ENCODE peak calls at places on chromosomes 16 and 17, in four cellular contexts. M is K562, E is GM12878, L is HepG2. I is an unnamed sample.

GRCh38 chr17:64773836-64774761 is 112.0 kb upstream of the SMURF2 start:
- DNase-seq in M (peak), L (peak), E (no peak), I (peak)

GRCh38 chr17:68697850-68698313 is 96.7 kb upstream of the FAM20A start:
- DNase-seq in L (peak), E (no peak), M (no peak), I (no peak)

GRCh38 chr17:29720471-29720990 is 97.8 kb upstream of the CORO6 start:
- DNase-seq in L (no peak), E (no peak), M (no peak), I (no peak)

GRCh38 chr17:73746314-73747073 is 102.2 kb upstream of the SDK2 start:
- DNase-seq in E (no peak), L (no peak), M (no peak), I (no peak)

GRCh38 chr16:69762843-69763556 is 868 bp downstream of the WWP2 start:
- DNase-seq in M (peak), E (no peak), L (peak), I (no peak)

GRCh38 chr17:58079300-58080033 is 3.8 kb upstream of the DYNLL2 start:
- DNase-seq in M (no peak), L (no peak), E (no peak), I (no peak)

GRCh38 chr16:4369006-4369766 is 2.5 kb upstream of the VASN start:
- DNase-seq in M (no peak), E (no peak), L (no peak), I (no peak)

GRCh38 chr16:3045758-3046505 is 429 bp upstream of the MMP25 start:
- DNase-seq in L (no peak), E (no peak), M (no peak), I (peak)

GRCh38 chr17:56499799-56500388 is 93.6 kb upstream of the NOG start:
- DNase-seq in L (peak), E (no peak), M (peak), I (peak)

GRCh38 chr16:49811630-49812334 is 44.1 kb downstream of the ZNF423 start:
- DNase-seq in L (no peak), M (no peak), E (no peak), I (no peak)

GRCh38 chr17:19533718-19534561 is at the start of gene SLC47A1:
- DNase-seq in E (no peak), M (no peak), L (peak), I (peak)

GRCh38 chr16:30979170-30980067 is 5.6 kb upstream of the HSD3B7 start:
- DNase-seq in L (no peak), M (no peak), E (no peak), I (no peak)

GRCh38 chr17:40864661-40865380 is 2.2 kb downstream of the KRT12 start:
- DNase-seq in M (no peak), L (peak), E (no peak), I (no peak)

GRCh38 chr16:70660672-70661350 is 14.5 kb downstream of the IL34 start:
- DNase-seq in L (no peak), M (no peak), E (no peak), I (no peak)

GRCh38 chr17:82487898-82488297 is 29.4 kb downstream of the NARF start:
- DNase-seq in L (no peak), M (no peak), E (no peak), I (no peak)

GRCh38 chr17:41786227-41787020 is at the start of gene JUP:
- DNase-seq in E (peak), L (peak), M (peak), I (peak)

DNA sequence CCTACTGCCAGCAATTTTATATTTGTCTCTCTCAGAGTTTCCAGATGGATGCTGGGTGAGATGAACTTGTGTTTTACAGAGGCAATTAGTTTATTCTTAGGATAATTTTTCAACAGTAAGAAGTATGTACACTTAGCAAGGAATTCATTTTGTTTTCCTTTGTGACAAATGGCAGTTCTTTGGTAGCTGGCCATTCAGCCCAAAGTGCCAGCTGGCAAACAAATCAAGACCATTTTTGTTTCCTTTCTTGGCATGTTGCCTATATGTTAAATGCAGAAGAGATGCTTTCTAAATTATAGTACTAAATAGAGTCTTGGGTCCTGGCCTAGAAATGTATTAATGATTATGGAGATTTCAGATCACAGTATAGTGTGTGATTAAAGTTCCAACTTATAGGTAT is 337.1 kb downstream of the CNTNAP4 start:
- DNase-seq in E (no peak), L (no peak), M (no peak), I (no peak)
- TF ChIP-seq FOXK2 in E (no peak), L (no peak), M (no peak), I (no peak)

GRCh38 chr16:22300427-22301071 is 3.3 kb downstream of the POLR3E start:
- DNase-seq in E (no peak), M (peak), L (peak), I (peak)
- TF ChIP-seq FOXK2 in E (no peak), M (no peak), L (no peak), I (no peak)

DNA sequence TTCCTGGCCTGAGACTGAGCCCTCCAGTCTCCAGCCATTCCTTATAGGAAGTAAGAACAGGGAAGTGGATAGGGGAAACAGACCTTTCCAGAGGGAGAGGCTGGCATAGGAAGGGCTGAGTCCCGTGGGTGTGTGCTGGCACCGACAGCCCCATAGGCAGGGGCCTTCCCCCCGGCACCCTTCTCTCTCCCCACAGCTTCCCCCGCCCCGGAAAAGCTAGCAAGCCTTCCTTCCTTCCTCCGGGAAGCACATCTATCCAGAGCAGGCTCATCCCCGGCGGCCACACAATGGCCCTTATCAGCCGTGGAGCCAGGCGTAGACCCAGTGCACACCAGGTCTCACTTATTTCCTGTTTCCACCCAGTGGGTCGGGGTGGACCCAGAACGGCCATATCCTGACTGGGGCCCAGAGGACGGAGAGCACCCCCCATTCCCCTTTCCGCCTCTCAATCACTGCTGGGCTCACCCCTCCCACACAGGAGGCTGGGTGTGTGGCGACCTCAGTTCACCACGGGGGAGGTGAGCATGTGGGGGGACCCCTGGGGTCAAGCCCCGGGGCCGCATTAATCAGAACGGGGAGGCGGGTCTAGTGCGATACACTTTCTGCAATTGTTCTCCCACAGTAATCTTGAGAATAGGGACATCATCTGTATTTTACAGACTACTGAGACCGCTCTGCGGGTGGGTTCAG is 950 bp upstream of the MYO1C start:
- DNase-seq in M (no peak), E (no peak), L (no peak), I (no peak)
- TF ChIP-seq FOXK2 in M (no peak), E (no peak), L (no peak), I (no peak)

GRCh38 chr16:55913717-55914116 is 38.5 kb upstream of the CES5A start:
- DNase-seq in L (no peak), M (no peak), E (no peak), I (no peak)

GRCh38 chr16:55914383-55914782 is 39.2 kb upstream of the CES5A start:
- DNase-seq in E (no peak), M (no peak), L (no peak), I (no peak)

GRCh38 chr16:55917373-55917919 is 42.3 kb upstream of the CES5A start:
- DNase-seq in E (no peak), L (no peak), M (no peak), I (no peak)

GRCh38 chr16:55912022-55912421 is 36.8 kb upstream of the CES5A start:
- DNase-seq in L (no peak), E (no peak), M (no peak), I (no peak)

GRCh38 chr16:55915116-55915827 is 40.1 kb upstream of the CES5A start:
- DNase-seq in M (no peak), L (no peak), E (no peak), I (no peak)
- TF ChIP-seq FOXK2 in M (no peak), L (no peak), E (no peak), I (no peak)

DNA sequence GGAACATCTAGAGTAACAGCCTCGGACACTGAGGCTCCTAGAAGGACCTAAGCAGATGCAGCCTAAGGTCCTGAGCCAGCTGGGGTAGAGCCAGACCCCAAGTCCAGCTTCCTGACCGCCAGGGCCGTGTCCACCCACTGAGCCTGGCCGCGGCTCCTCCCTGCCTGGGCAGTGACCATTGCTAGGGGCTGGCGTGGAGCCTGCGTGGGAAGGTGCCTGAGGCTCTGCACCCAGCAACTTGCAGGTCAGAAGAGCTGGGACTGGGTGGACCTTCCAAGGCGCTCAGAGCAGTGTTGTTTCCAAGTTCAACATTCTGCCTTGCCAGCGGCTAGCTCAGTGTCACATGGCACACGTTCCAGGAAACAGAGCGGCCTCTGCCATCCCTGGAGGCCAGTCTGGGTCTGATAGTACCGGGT is 209.6 kb upstream of the CIBAR2 start:
- DNase-seq in E (no peak), L (no peak), M (peak), I (no peak)
- TF ChIP-seq FOXK2 in E (no peak), L (no peak), M (no peak), I (no peak)

GRCh38 chr16:57798953-57799618 is 3.2 kb downstream of the KIFC3 start:
- DNase-seq in E (no peak), L (no peak), M (peak), I (no peak)

GRCh38 chr16:57797216-57797525 is 5.1 kb downstream of the KIFC3 start:
- DNase-seq in M (no peak), L (no peak), E (no peak), I (no peak)

GRCh38 chr16:57797526-57798266 is 4.6 kb downstream of the KIFC3 start:
- DNase-seq in M (no peak), E (no peak), L (peak), I (no peak)

GRCh38 chr16:57799619-57800212 is 2.6 kb downstream of the KIFC3 start:
- DNase-seq in M (peak), L (no peak), E (no peak), I (no peak)

DNA sequence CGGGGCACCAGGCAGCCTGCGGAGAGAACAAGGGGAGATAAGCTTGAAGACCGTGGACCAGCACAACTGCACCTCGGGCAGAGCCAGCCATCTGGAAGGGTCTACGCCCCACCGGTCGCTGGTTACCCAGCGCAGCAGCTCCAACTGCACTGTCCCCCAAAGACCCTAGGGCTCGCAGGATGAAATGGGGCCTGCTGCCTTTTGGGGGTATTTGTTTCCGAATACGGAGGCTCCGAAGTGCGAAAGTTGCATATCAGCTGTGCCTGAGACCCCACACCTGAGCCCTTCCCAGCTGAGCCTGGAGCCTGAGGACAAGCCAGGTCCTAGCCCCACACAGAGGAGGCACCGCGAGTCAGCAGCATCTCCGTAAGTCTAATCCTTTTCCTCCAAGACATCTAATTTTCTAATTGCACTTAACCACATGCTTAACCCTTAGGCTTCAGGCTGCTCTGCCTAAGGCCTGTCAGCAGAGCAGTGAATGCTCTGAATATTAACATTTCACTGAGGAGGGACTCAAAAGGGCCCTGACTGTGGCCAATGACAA is 4.0 kb downstream of the KIFC3 start:
- DNase-seq in L (no peak), M (no peak), E (no peak), I (no peak)
- TF ChIP-seq FOXK2 in L (no peak), M (no peak), E (no peak), I (no peak)

GRCh38 chr17:18185832-18186231 is 2.2 kb downstream of the ALKBH5 start:
- DNase-seq in M (peak), E (no peak), L (no peak), I (no peak)

GRCh38 chr17:18185391-18185790 is 1.8 kb downstream of the ALKBH5 start:
- DNase-seq in E (no peak), L (no peak), M (no peak), I (no peak)

GRCh38 chr17:18183334-18184142 is at the start of gene ALKBH5:
- DNase-seq in M (peak), E (peak), L (peak), I (peak)

GRCh38 chr17:18182978-18183333 is 672 bp upstream of the ALKBH5 start:
- DNase-seq in L (no peak), M (peak), E (no peak), I (peak)

GRCh38 chr17:18184143-18185007 is 747 bp downstream of the ALKBH5 start:
- DNase-seq in L (no peak), M (peak), E (no peak), I (peak)
- TF ChIP-seq FOXK2 in L (no peak), M (no peak), E (no peak), I (no peak)

GRCh38 chr17:35542990-35543389 is 5.5 kb upstream of the SLFN12L start:
- DNase-seq in E (no peak), L (no peak), M (no peak), I (no peak)

GRCh38 chr17:35539659-35540026 is 2.2 kb upstream of the SLFN12L start:
- DNase-seq in M (no peak), L (no peak), E (no peak), I (no peak)

GRCh38 chr17:35541434-35541833 is 4.0 kb upstream of the SLFN12L start:
- DNase-seq in E (no peak), L (no peak), M (no peak), I (no peak)

GRCh38 chr17:35543856-35544255 is 6.4 kb upstream of the SLFN12L start:
- DNase-seq in E (no peak), L (no peak), M (no peak), I (no peak)

GRCh38 chr17:35540589-35541404 is 3.3 kb upstream of the SLFN12L start:
- DNase-seq in E (no peak), L (no peak), M (peak), I (no peak)
- TF ChIP-seq FOXK2 in E (no peak), L (no peak), M (no peak), I (no peak)

GRCh38 chr17:77622627-77623026 is 335.9 kb upstream of the TNRC6C start:
- DNase-seq in L (no peak), M (no peak), E (no peak), I (no peak)
- TF ChIP-seq FOXK2 in L (no peak), M (no peak), E (no peak), I (no peak)